ENCODE peak calls at places on chromosome X, in four cellular contexts. X is tibial nerve, E is PC-3, U is Peyer's patch. K is an unnamed sample.

GRCh38 chrX:70013483-70014222 is 36.1 kb downstream of the AWAT2 start:
- DNase-seq in X (no peak), E (no peak), U (no peak), K (no peak)

GRCh38 chrX:10633722-10634121 is 13.3 kb upstream of the MID1 start:
- DNase-seq in X (peak; percentile 39), E (peak; percentile 90), U (no peak), K (no peak)

GRCh38 chrX:72041901-72042859 is 89.5 kb downstream of the RTL5 start:
- DNase-seq in X (no peak), E (no peak), U (no peak), K (peak; percentile 68)

GRCh38 chrX:24661292-24661691 is 14.1 kb upstream of the PCYT1B start:
- DNase-seq in X (no peak), E (no peak), U (no peak), K (no peak)

GRCh38 chrX:130999360-130999759 is 58.8 kb upstream of the ARHGAP36 start:
- DNase-seq in X (no peak), E (no peak), U (no peak), K (no peak)

GRCh38 chrX:56228914-56229313 is 3.2 kb upstream of the KLF8 start:
- DNase-seq in X (peak; percentile 8), E (no peak), U (no peak), K (no peak)

GRCh38 chrX:98194036-98194435 is 1310.3 kb downstream of the RPA4 start:
- DNase-seq in X (no peak), E (no peak), U (no peak), K (no peak)

GRCh38 chrX:80216086-80216485 is 201.5 kb downstream of the TBX22 start:
- DNase-seq in X (no peak), E (peak; percentile 85), U (no peak), K (no peak)

GRCh38 chrX:69319376-69319775 is 154.1 kb upstream of the PJA1 start:
- DNase-seq in X (no peak), E (no peak), U (no peak), K (peak; percentile 19)

GRCh38 chrX:129634541-129634940 is 20.2 kb downstream of the APLN start:
- DNase-seq in X (no peak), E (no peak), U (no peak), K (no peak)

GRCh38 chrX:14832151-14832550 is 40.7 kb downstream of the FANCB start:
- DNase-seq in X (no peak), E (no peak), U (no peak), K (no peak)

GRCh38 chrX:108121291-108121690 is 29.7 kb downstream of the ATG4A start:
- DNase-seq in X (no peak), E (no peak), U (no peak), K (no peak)

GRCh38 chrX:46978341-46979291 is 66.4 kb downstream of the JADE3 start:
- DNase-seq in X (peak; percentile 63), E (peak; percentile 84), U (peak; percentile 71), K (no peak)

GRCh38 chrX:41145920-41146608 is 60.8 kb downstream of the USP9X start:
- DNase-seq in X (no peak), E (peak; percentile 77), U (no peak), K (no peak)

GRCh38 chrX:9144643-9145290 is 110.8 kb upstream of the FAM9B start:
- DNase-seq in X (no peak), E (no peak), U (no peak), K (no peak)

GRCh38 chrX:39564751-39565150 is 533.0 kb downstream of the BCOR start:
- DNase-seq in X (no peak), E (no peak), U (no peak), K (peak; percentile 19)

GRCh38 chrX:28398352-28398751 is 188.9 kb upstream of the IL1RAPL1 start:
- DNase-seq in X (no peak), E (peak; percentile 23), U (no peak), K (no peak)

GRCh38 chrX:134603806-134604700 is 54.2 kb downstream of the PLAC1 start:
- DNase-seq in X (peak; percentile 14), E (peak; percentile 85), U (no peak), K (no peak)

GRCh38 chrX:130296743-130297142 is 28.0 kb upstream of the ZNF280C start:
- DNase-seq in X (no peak), E (peak; percentile 27), U (no peak), K (no peak)

GRCh38 chrX:13373807-13374187 is 53.9 kb upstream of the ATXN3L start:
- DNase-seq in X (no peak), E (no peak), U (no peak), K (no peak)

GRCh38 chrX:150856101-150856500 is 42.4 kb downstream of the CD99L2 start:
- DNase-seq in X (no peak), E (peak; percentile 25), U (no peak), K (no peak)

DNA sequence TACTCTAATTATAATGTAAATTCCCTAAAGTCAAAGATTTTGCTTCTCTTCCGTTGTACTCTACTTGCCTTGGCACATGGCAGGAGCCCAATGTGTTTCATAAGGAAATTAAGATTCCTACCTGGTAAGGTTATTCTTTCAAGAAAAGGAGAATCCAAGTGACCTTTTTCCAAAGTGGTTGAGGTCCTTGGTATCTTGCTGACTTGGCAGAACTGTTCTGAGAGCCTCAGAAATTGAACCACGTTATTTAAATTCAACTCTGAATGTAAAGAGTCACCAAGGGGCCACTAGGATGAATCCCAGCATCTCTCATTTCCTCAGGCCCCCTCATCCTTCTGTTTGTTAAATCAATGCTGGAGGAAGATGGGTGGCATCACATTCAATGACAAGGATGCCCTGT is 418.2 kb upstream of the MAGEB2 start:
- DNase-seq in X (no peak), E (no peak), U (no peak), K (no peak)
- TF ChIP-seq CTCF in X (no peak), E (no peak), U (no peak), K (no peak)

GRCh38 chrX:49204709-49205108 is 4.7 kb upstream of the SYP start:
- DNase-seq in X (no peak), E (no peak), U (no peak), K (no peak)

GRCh38 chrX:49202022-49202421 is 2.0 kb upstream of the SYP start:
- DNase-seq in X (no peak), E (no peak), U (no peak), K (no peak)

GRCh38 chrX:49204017-49204416 is 4.0 kb upstream of the SYP start:
- DNase-seq in X (no peak), E (no peak), U (no peak), K (no peak)

GRCh38 chrX:49205443-49205842 is 5.5 kb upstream of the SYP start:
- DNase-seq in X (no peak), E (no peak), U (no peak), K (no peak)

GRCh38 chrX:49203536-49203935 is 3.5 kb upstream of the SYP start:
- DNase-seq in X (no peak), E (no peak), U (no peak), K (no peak)
- H3K27ac ChIP-seq in X (no peak overlapping the region), E (no peak overlapping the region), U (no peak overlapping the region), K (no peak overlapping the region)

GRCh38 chrX:104488811-104489210 is 77.2 kb upstream of the IL1RAPL2 start:
- DNase-seq in X (no peak), E (peak; percentile 9), U (no peak), K (no peak)

GRCh38 chrX:104482757-104483156 is 83.2 kb upstream of the IL1RAPL2 start:
- DNase-seq in X (no peak), E (peak; percentile 15), U (no peak), K (no peak)

GRCh38 chrX:104486691-104487090 is 79.3 kb upstream of the IL1RAPL2 start:
- DNase-seq in X (no peak), E (peak; percentile 13), U (no peak), K (no peak)
- H3K4me3 ChIP-seq in X (no peak overlapping the region), E (no peak overlapping the region), U (no peak overlapping the region), K (no peak overlapping the region)

GRCh38 chrX:140038842-140039241 is 73.5 kb upstream of the CXorf66 start:
- DNase-seq in X (no peak), E (no peak), U (no peak), K (no peak)

GRCh38 chrX:140040397-140040796 is 75.1 kb upstream of the CXorf66 start:
- DNase-seq in X (no peak), E (peak; percentile 86), U (peak; percentile 47), K (no peak)

GRCh38 chrX:140034916-140035315 is 69.6 kb upstream of the CXorf66 start:
- DNase-seq in X (no peak), E (peak; percentile 33), U (no peak), K (no peak)
- TF ChIP-seq CTCF in X (no peak), E (peak; percentile 66), U (no peak), K (no peak)

DNA sequence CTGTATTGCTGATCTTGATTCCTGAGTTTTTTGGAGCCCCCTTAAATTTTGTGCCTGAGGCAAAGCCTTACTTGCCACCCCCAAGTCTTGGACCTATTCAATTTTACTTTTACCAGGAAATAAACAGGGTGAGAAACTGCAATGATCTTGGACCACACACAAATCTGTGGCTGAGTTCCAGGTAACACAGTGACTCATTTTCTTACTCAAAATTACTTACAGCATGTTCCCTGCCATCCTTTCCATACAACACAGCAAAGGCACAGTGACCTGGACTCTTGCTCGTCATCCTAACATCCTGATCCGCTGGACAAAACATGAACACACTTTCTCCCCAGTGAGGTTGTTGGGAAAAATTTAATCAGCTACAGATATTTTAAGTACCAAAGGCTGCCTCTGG is 60.7 kb upstream of the S100G start:
- DNase-seq in X (peak; percentile 57), E (peak; percentile 79), U (no peak), K (no peak)
- H3K27ac ChIP-seq in X (peak overlapping the region; percentile 29), E (peak overlapping the region; percentile 91), U (no peak overlapping the region), K (no peak overlapping the region)

DNA sequence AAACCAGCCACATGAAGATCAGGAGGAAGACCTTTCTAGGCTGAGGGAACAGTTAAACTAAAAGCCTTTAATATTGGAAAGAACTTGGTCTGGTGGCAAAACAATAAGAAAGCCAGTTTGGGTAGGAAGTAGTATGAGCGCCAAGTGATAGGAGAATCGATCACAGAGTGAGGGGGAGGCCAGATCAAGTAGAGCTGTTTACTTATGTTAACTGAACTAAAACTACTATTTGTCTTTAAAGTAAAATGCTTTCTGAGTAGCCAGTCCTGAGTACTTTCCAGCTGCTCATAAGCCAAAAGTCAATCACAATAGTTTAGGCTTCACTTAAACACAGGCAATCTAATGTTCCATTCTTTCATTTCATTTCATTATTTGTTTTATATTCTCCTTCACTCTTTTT is 62.8 kb upstream of the RPA4 start:
- DNase-seq in X (no peak), E (no peak), U (no peak), K (no peak)
- H3K4me3 ChIP-seq in X (no peak overlapping the region), E (no peak overlapping the region), U (no peak overlapping the region), K (no peak overlapping the region)

GRCh38 chrX:76127341-76127740 is 45.5 kb upstream of the PBDC1 start:
- DNase-seq in X (no peak), E (no peak), U (no peak), K (no peak)
- TF ChIP-seq CTCF in X (no peak), E (peak; percentile 28), U (no peak), K (no peak)

GRCh38 chrX:49659771-49660170 is 36.0 kb downstream of the PAGE1 start:
- DNase-seq in X (no peak), E (no peak), U (no peak), K (no peak)
- H3K27ac ChIP-seq in X (no peak overlapping the region), E (no peak overlapping the region), U (no peak overlapping the region), K (no peak overlapping the region)

K was measured in coronary artery.